ENCODE peak calls at places on chromosomes 12 and 14, in ten cellular contexts. One of them, this sample, is unnamed.

GRCh38 chr14:38257500-38257899 is 1.6 kb upstream of the CLEC14A start:
- DNase-seq in substantia nigra: no peak
- DNase-seq in neuronal stem cell: no peak
- DNase-seq in OCI-LY7: no peak
- DNase-seq in stimulated activated CD8-positive, alpha-beta memory T cell treated with anti-CD3 and anti-CD28 coated beads, Interleukin-15, amount 100 ng/mL, for 1 hour: no peak
- DNase-seq in progenitor cell of endocrine pancreas: no peak
- DNase-seq in RWPE1: no peak
- DNase-seq in effector memory CD4-positive, alpha-beta T cell: no peak
- DNase-seq in hepatic stellate cell: no peak
- DNase-seq in left kidney: no peak
- DNase-seq in this sample: peak

GRCh38 chr12:10968765-10969456 is 17.8 kb downstream of the TAS2R50 start:
- DNase-seq in RWPE1: no peak
- DNase-seq in neuronal stem cell: no peak
- DNase-seq in effector memory CD4-positive, alpha-beta T cell: no peak
- DNase-seq in stimulated activated CD8-positive, alpha-beta memory T cell treated with anti-CD3 and anti-CD28 coated beads, Interleukin-15, amount 100 ng/mL, for 1 hour: no peak
- DNase-seq in progenitor cell of endocrine pancreas: no peak
- DNase-seq in substantia nigra: no peak
- DNase-seq in OCI-LY7: no peak
- DNase-seq in hepatic stellate cell: no peak
- DNase-seq in left kidney: no peak
- DNase-seq in this sample: peak

GRCh38 chr12:49970030-49970429 is 2.7 kb upstream of the AQP6 start:
- DNase-seq in OCI-LY7: no peak
- DNase-seq in substantia nigra: no peak
- DNase-seq in progenitor cell of endocrine pancreas: no peak
- DNase-seq in left kidney: no peak
- DNase-seq in neuronal stem cell: no peak
- DNase-seq in stimulated activated CD8-positive, alpha-beta memory T cell treated with anti-CD3 and anti-CD28 coated beads, Interleukin-15, amount 100 ng/mL, for 1 hour: no peak
- DNase-seq in effector memory CD4-positive, alpha-beta T cell: no peak
- DNase-seq in RWPE1: no peak
- DNase-seq in hepatic stellate cell: no peak
- DNase-seq in this sample: no peak

GRCh38 chr14:65101631-65102440 is 481 bp downstream of the MAX start:
- DNase-seq in left kidney: peak
- DNase-seq in stimulated activated CD8-positive, alpha-beta memory T cell treated with anti-CD3 and anti-CD28 coated beads, Interleukin-15, amount 100 ng/mL, for 1 hour: peak
- DNase-seq in hepatic stellate cell: no peak
- DNase-seq in substantia nigra: no peak
- DNase-seq in neuronal stem cell: peak
- DNase-seq in effector memory CD4-positive, alpha-beta T cell: peak
- DNase-seq in RWPE1: peak
- DNase-seq in progenitor cell of endocrine pancreas: peak
- DNase-seq in OCI-LY7: peak
- DNase-seq in this sample: no peak

GRCh38 chr12:133156125-133156690 is 25.1 kb upstream of the ZNF268 start:
- DNase-seq in progenitor cell of endocrine pancreas: no peak
- DNase-seq in hepatic stellate cell: no peak
- DNase-seq in OCI-LY7: no peak
- DNase-seq in substantia nigra: no peak
- DNase-seq in left kidney: no peak
- DNase-seq in effector memory CD4-positive, alpha-beta T cell: no peak
- DNase-seq in RWPE1: no peak
- DNase-seq in neuronal stem cell: no peak
- DNase-seq in stimulated activated CD8-positive, alpha-beta memory T cell treated with anti-CD3 and anti-CD28 coated beads, Interleukin-15, amount 100 ng/mL, for 1 hour: no peak
- DNase-seq in this sample: no peak

GRCh38 chr14:29925106-29925722 is 2.4 kb downstream of the PRKD1 start:
- DNase-seq in hepatic stellate cell: peak
- DNase-seq in progenitor cell of endocrine pancreas: no peak
- DNase-seq in substantia nigra: no peak
- DNase-seq in effector memory CD4-positive, alpha-beta T cell: no peak
- DNase-seq in stimulated activated CD8-positive, alpha-beta memory T cell treated with anti-CD3 and anti-CD28 coated beads, Interleukin-15, amount 100 ng/mL, for 1 hour: no peak
- DNase-seq in neuronal stem cell: no peak
- DNase-seq in RWPE1: no peak
- DNase-seq in left kidney: peak
- DNase-seq in OCI-LY7: no peak
- DNase-seq in this sample: peak

GRCh38 chr12:102680296-102680695 is 199.9 kb upstream of the IGF1 start:
- DNase-seq in hepatic stellate cell: no peak
- DNase-seq in progenitor cell of endocrine pancreas: no peak
- DNase-seq in left kidney: no peak
- DNase-seq in OCI-LY7: no peak
- DNase-seq in neuronal stem cell: no peak
- DNase-seq in effector memory CD4-positive, alpha-beta T cell: no peak
- DNase-seq in substantia nigra: no peak
- DNase-seq in RWPE1: no peak
- DNase-seq in stimulated activated CD8-positive, alpha-beta memory T cell treated with anti-CD3 and anti-CD28 coated beads, Interleukin-15, amount 100 ng/mL, for 1 hour: no peak
- DNase-seq in this sample: no peak

GRCh38 chr12:104136577-104136976 is 1.4 kb downstream of the NFYB start:
- DNase-seq in stimulated activated CD8-positive, alpha-beta memory T cell treated with anti-CD3 and anti-CD28 coated beads, Interleukin-15, amount 100 ng/mL, for 1 hour: no peak
- DNase-seq in RWPE1: no peak
- DNase-seq in left kidney: peak
- DNase-seq in substantia nigra: no peak
- DNase-seq in hepatic stellate cell: peak
- DNase-seq in OCI-LY7: peak
- DNase-seq in progenitor cell of endocrine pancreas: no peak
- DNase-seq in neuronal stem cell: no peak
- DNase-seq in effector memory CD4-positive, alpha-beta T cell: no peak
- DNase-seq in this sample: peak

GRCh38 chr14:75427482-75428229 is at the start of gene JDP2:
- DNase-seq in hepatic stellate cell: peak
- DNase-seq in substantia nigra: peak
- DNase-seq in OCI-LY7: peak
- DNase-seq in progenitor cell of endocrine pancreas: peak
- DNase-seq in effector memory CD4-positive, alpha-beta T cell: no peak
- DNase-seq in stimulated activated CD8-positive, alpha-beta memory T cell treated with anti-CD3 and anti-CD28 coated beads, Interleukin-15, amount 100 ng/mL, for 1 hour: no peak
- DNase-seq in left kidney: peak
- DNase-seq in neuronal stem cell: peak
- DNase-seq in RWPE1: peak
- DNase-seq in this sample: peak

This sample was measured in EL.